ENCODE peak calls at places on chromosomes 6 and 20, in six cellular contexts. E, Z, P, O, R and Q are unnamed samples.

GRCh38 chr20:63541371-63541770 is 4.2 kb upstream of the PTK6 start:
- DNase-seq in E (no peak), Z (no peak), P (no peak), O (no peak), R (no peak), Q (no peak)

GRCh38 chr6:161444464-161444863 is 170.6 kb upstream of the AGPAT4 start:
- DNase-seq in E (no peak), Z (no peak), P (no peak), O (no peak), R (peak), Q (no peak)

GRCh38 chr20:3276400-3277015 is 37.5 kb upstream of the SLC4A11 start:
- DNase-seq in E (peak), Z (no peak), P (no peak), O (no peak), R (no peak), Q (peak)

GRCh38 chr6:37005061-37005810 is at the start of gene FGD2:
- DNase-seq in E (no peak), Z (peak), P (no peak), O (no peak), R (peak), Q (no peak)

GRCh38 chr6:44133003-44133931 is 5.9 kb downstream of the TMEM63B start:
- DNase-seq in E (peak), Z (no peak), P (peak), O (no peak), R (peak), Q (peak)

GRCh38 chr6:43870660-43871061 is 100.7 kb downstream of the VEGFA start:
- DNase-seq in E (no peak), Z (no peak), P (no peak), O (no peak), R (no peak), Q (no peak)

GRCh38 chr6:22008248-22008836 is 288.5 kb downstream of the PRL start:
- DNase-seq in E (peak), Z (no peak), P (no peak), O (no peak), R (no peak), Q (no peak)

GRCh38 chr6:154249499-154250298 is 106.9 kb downstream of the IPCEF1 start:
- DNase-seq in E (no peak), Z (no peak), P (no peak), O (no peak), R (no peak), Q (no peak)

GRCh38 chr20:61391812-61392520 is 139.9 kb downstream of the CDH4 start:
- DNase-seq in E (no peak), Z (no peak), P (no peak), O (no peak), R (no peak), Q (no peak)

GRCh38 chr6:116633685-116634084 is 17.4 kb downstream of the RSPH4A start:
- DNase-seq in E (no peak), Z (no peak), P (no peak), O (no peak), R (no peak), Q (no peak)

GRCh38 chr6:84457276-84457675 is 229.8 kb upstream of the CEP162 start:
- DNase-seq in E (peak), Z (no peak), P (no peak), O (no peak), R (no peak), Q (no peak)

GRCh38 chr20:61435184-61435822 is 183.2 kb downstream of the CDH4 start:
- DNase-seq in E (no peak), Z (no peak), P (no peak), O (no peak), R (no peak), Q (no peak)

GRCh38 chr6:153162646-153163045 is 31.6 kb upstream of the RGS17 start:
- DNase-seq in E (no peak), Z (no peak), P (no peak), O (no peak), R (no peak), Q (no peak)

GRCh38 chr20:4261333-4262284 is 246.3 kb upstream of the RNF24 start:
- DNase-seq in E (no peak), Z (no peak), P (no peak), O (no peak), R (no peak), Q (no peak)

GRCh38 chr6:17816921-17817611 is 110.3 kb upstream of the NUP153 start:
- DNase-seq in E (peak), Z (no peak), P (no peak), O (no peak), R (no peak), Q (no peak)

DNA sequence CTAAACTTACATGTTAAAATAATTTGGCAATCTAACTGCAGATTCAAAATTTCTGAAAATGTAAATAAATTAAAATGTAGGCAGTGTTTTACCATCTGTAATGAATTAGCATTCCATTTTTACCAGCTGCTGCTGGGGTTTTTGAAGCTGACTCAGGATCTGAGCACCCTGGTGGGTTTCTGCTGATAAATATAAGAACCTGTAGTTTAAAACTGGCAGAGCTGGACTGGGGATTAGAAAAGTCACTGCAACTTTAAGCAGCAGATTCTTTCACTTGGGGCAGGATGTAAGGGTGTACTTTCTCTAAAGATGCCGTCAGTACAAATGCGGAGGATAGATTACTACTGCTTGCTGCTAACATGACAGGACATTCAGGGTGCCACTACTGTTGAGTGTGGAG is 341.8 kb downstream of the CDKAL1 start:
- DNase-seq in E (peak), Z (no peak), P (no peak), O (no peak), R (no peak), Q (no peak)
- TF ChIP-seq POLR2AphosphoS5 in E (no peak), Z (no peak), P (no peak), O (no peak), R (no peak), Q (no peak)

DNA sequence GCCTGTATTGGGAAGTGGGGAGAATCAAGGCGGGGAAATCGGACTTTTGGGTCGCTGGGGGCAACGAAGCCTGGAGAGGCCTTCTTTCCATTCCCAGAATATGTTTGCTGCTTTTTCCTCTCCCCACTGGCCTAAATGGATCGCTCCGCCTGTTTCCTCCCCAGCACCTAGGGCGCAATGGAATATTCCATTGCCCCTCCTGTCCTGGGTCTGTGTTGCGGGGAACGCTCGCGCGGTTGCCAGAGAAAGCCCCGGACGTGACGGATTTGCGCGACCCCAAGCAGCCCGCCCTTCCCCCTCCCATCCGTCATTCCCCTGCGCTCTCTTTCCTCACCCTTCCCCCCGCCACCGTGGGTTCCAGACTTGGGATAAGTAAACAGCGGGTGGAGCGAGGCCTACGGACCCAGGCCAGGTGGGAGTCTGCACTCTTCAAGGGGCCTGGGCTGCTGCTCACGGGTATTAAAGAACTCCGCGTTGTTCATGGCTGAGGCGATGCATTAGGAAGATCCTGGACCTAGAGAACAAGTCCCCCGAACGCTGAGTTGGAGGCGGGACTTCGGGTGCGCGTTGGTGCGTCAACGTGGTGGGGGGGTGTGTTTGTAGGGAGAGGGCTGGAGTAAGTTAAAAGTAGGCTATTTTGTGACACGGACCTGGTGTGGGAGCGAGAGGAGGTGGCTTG is at the start of gene PPT2:
- DNase-seq in E (peak), Z (peak), P (peak), O (no peak), R (peak), Q (peak)
- TF ChIP-seq POLR2A in E (peak), Z (no peak), P (no peak), O (peak), R (peak), Q (peak)

DNA sequence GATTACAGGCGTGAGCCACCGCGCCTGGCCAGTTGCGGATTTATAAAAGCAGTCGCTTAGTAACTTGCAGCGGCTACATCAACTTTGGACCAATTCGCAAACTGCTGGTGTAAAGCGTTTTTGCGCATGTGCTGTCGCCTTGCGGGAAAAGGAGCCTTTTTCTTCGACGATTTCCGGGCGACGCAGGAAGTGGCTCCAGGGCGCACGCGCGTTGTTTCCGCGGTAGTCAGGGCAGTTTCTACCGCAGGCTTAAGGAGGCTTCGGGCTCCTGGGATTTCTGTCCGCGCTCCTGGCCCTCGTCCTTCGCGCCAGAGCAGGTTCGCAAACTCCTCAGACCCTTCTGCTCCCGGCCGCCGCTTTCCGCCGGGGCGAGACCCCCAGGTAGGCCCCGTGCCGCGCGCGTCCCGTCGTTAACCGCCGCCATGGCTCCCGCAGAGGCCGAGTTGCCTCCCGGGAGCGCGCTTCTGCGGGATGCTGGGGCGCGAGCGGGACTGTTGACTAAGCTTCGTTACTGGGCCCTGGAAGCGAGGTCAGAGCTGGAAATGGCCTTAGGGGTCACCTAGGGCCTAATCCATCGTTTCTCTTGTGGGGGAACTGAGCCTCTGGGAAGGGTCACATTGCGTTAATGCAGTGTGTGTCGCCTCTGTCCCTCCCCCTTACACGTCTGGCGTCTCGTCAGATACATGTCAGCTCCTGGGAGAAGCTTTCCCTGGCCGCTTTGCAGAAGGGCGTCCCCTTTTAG is at the start of gene RAE1:
- DNase-seq in E (peak), Z (peak), P (peak), O (peak), R (peak), Q (peak)
- TF ChIP-seq POLR2AphosphoS5 in E (peak), Z (peak), P (peak), O (peak), R (peak), Q (peak)

DNA sequence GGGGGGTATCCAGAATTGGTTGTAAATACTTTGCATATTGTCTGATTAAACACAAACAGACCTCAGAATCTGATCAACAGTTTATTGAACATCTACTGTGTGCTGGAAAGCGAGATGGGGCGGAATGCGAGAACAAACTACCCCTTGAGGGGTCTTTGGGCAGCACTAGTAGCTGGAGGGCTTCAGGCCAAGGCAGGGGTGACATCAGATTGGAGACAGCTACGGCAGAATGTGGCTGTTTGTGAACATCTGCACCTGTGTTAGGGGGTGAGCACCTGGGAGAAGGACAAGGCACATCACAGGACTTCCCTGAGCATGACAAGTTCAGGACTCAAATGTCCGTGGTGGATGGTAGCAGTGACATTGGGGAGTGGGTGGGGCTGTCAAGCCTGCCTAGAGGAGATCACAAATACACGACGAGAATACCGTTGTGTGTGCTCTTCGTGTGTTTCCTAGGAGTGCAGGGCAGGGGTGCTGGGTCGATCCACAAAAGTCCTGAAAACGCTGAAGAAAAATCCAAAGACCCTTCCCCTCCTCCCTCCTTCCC is 59.5 kb downstream of the SRC start:
- DNase-seq in E (no peak), Z (no peak), P (no peak), O (no peak), R (no peak), Q (no peak)
- TF ChIP-seq POLR2A in E (no peak), Z (no peak), P (no peak), O (no peak), R (no peak), Q (no peak)

DNA sequence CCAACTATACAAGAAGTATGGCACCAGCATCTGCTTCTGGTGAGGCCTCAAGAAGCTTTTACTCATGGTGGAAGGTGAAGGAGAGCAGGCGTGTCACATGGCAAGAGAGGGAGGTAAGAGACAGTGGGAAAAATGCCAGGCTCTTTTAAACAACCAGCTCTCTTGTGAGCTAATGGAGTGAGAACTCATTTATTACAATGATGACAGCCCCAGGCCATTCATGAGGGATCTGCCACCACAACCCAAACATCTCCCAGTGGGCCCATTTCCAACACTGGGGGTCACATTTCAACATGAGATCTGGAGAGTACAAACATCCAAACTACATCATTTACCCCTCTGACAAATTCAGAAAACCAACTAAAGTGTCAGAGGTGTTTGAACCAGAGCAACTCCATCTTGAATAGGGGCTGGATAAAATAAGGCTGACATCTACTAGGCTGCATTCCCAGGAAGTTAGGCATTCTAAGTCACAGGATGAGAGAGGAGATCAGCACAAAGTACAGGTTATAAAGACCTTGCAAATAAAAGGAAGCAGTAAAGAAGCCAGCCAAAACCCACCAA is 2.2 kb upstream of the UBD start:
- DNase-seq in E (no peak), Z (no peak), P (no peak), O (no peak), R (no peak), Q (no peak)
- TF ChIP-seq POLR2AphosphoS5 in E (no peak), Z (no peak), P (no peak), O (no peak), R (no peak), Q (no peak)